ENCODE peak calls at places on chromosomes 13 and 19, in ten cellular contexts. P is aorta; N is trophoblast cell; R is suprapubic skin; K is transverse colon; Z is MM.1S; M is mesendoderm; L is breast epithelium; U is naive thymus-derived CD4-positive, alpha-beta T cell; T is AG04450. W is an unnamed sample.

GRCh38 chr19:40822161-40822560 is 23.2 kb downstream of the EGLN2 start:
- DNase-seq in Z (no peak), T (no peak), R (no peak), P (no peak), N (no peak), K (no peak), L (no peak), U (no peak), M (no peak), W (no peak)

GRCh38 chr13:70568571-70568970 is 460.3 kb upstream of the KLHL1 start:
- DNase-seq in K (no peak), U (no peak), N (peak), Z (peak), R (no peak), M (peak), T (no peak), P (no peak), L (no peak), W (no peak)

GRCh38 chr19:44308011-44308410 is 3.2 kb upstream of the ZNF235 start:
- DNase-seq in R (no peak), U (no peak), N (no peak), Z (no peak), T (no peak), M (no peak), L (no peak), K (no peak), P (no peak), W (no peak)

GRCh38 chr13:59666504-59666903 is 497.2 kb downstream of the DIAPH3 start:
- DNase-seq in K (no peak), N (no peak), M (no peak), P (no peak), Z (no peak), R (no peak), U (no peak), T (no peak), L (no peak), W (no peak)

GRCh38 chr19:6593651-6594416 is 2.9 kb upstream of the CD70 start:
- DNase-seq in M (no peak), T (no peak), L (no peak), K (no peak), P (no peak), N (no peak), R (no peak), U (no peak), Z (no peak), W (no peak)

GRCh38 chr19:16445238-16446107 is 26.3 kb downstream of the EPS15L1 start:
- DNase-seq in M (no peak), Z (peak), P (no peak), L (no peak), R (no peak), K (peak), T (no peak), N (peak), U (no peak), W (no peak)

GRCh38 chr13:98998831-98999634 is 21.2 kb upstream of the DOCK9 start:
- DNase-seq in P (no peak), L (no peak), M (no peak), R (no peak), T (no peak), Z (no peak), N (peak), K (no peak), U (peak), W (no peak)

GRCh38 chr19:45890877-45891276 is 4.9 kb upstream of the IRF2BP1 start:
- DNase-seq in Z (no peak), N (no peak), P (no peak), R (no peak), M (no peak), L (no peak), T (no peak), K (no peak), U (no peak), W (no peak)

DNA sequence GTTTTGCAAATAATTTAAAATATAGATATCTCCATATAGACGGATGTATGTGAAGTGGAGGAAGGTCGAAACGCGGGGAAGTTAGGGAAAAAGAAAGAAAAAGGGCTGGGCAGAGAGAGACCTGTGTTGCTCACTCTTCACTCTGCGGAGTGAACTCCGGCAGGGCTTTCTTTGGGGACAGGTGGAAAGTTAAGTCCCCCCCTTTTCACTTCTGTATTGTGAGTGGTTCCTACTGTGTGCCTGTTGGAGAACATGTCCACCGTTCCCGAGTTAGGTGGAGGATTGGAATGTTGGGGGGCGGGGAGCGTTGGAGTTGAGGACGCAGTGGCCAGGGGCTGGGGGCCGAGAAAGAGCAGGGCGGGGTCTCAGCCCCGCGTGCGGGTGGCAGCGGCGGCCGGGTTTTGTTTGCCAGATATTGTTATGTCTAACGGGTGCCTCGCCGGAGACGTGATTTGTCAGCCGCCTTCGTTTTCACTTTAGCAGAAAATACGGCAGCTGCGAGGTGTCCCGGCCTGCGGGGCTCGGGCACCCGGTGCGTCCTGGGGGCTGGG is 145.0 kb upstream of the ZNF536 start:
- DNase-seq in R (no peak), K (no peak), T (no peak), L (no peak), Z (no peak), M (peak), U (no peak), P (no peak), N (peak), W (no peak)
- H3K27ac ChIP-seq in R (no peak), K (peak), T (no peak), L (no peak), Z (no peak), M (no peak), U (no peak), P (no peak), N (no peak), W (no peak)

DNA sequence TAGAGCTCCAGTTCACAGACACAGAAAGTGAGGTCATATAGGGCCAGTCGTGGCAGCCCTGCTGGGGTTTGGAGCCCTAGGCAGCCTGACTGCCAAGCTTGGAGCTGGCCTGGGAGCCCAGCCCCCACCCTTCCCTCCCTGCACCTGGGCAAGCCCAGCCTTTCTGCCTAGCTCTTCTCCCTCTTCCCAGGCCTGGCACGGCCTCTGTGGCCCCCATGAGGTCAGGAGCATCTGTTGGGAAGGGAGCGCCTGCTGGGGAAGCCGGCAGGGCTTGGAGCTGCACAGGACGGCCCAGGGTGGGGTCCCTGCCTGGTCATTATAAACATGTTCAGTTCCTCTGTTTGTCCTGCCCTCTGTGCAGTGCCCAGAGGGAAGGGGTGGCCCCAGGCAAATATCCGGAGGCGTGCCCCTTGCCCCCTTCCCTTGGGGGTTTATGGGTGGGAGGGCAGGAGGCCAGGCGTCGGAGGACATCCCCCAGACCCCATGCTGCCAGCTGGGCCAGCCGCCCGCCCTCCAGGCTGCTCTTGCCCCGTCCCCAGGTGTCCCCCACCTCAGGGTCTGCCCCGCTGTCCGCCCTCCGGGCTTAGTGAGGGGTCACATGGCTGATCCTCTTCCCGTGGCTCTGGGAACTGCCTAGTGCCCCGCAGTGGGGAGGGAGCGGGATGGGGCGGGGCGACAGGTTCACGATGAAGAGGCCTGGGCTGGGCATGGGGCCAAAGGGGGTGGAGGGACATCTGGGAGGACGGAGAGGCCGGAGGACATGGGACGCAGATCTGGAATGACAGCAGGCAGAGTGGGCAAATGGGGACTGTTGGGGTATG is 30.0 kb upstream of the NCCRP1 start:
- DNase-seq in P (peak), K (peak), L (peak), T (no peak), Z (no peak), N (peak), M (no peak), R (peak), U (no peak), W (no peak)
- H3K27ac ChIP-seq in P (no peak), K (peak), L (peak), T (no peak), Z (no peak), N (peak), M (no peak), R (peak), U (no peak), W (peak)

GRCh38 chr13:76663941-76664340 is 222.3 kb downstream of the KCTD12 start:
- DNase-seq in M (no peak), P (no peak), T (no peak), Z (no peak), R (no peak), K (no peak), U (no peak), N (no peak), L (no peak), W (no peak)
- H3K27ac ChIP-seq in M (no peak), P (no peak), T (no peak), Z (no peak), R (no peak), K (peak), U (no peak), N (no peak), L (no peak), W (no peak)

DNA sequence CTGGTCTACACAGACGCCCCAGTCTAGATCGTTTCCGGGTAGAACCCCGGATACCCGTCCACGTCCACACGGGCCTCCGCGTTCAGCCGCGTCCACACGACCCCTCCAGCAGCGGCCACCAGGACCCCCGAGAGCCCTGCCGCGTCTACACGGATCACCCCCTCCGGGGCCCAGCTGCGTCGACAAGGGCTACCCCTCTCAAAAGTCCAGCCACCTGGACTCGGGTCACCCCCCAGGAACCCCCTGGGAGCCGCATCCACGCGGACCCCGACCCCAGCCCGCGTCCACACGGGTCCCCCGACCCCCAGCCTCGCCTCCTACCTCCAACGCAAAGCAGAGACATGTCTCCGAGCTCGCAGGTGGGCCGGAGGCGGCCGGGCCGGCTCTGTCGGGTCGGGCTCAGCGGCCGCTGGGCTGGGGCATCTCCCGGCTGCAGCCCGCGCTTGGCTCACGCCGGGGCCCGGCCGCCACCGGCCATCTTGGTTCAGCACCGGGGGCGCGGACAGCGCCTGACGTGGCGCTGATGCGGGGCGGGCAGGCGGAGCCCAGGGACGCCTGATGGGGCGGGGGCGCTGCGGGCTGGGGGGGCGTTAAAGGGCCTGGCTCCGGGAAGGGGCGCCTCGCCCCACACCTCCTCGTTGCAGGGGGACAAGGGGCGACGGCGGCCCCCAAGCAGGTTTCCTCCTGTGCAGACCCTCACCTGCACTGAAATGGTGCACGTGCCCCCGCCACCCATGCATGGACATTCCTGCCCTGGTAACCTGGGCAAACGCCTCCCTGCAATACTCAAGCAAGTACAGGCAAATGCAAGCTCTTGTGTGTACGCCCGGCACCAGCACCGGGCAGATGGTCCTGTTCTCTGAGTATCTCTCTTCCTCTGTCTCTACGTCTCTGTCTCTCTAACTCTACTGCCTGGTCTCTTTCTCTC is at the start of gene UNC13A:
- DNase-seq in N (peak), U (peak), K (peak), L (no peak), M (peak), Z (peak), R (no peak), T (no peak), P (peak), W (no peak)
- H3K27ac ChIP-seq in N (no peak), U (no peak), K (no peak), L (no peak), M (no peak), Z (no peak), R (no peak), T (no peak), P (no peak), W (no peak)

GRCh38 chr19:49107625-49108459 is 6.3 kb upstream of the LIN7B start:
- DNase-seq in P (no peak), R (no peak), U (no peak), L (no peak), N (no peak), K (no peak), T (no peak), M (no peak), Z (no peak), W (no peak)

GRCh38 chr19:49104229-49104864 is 9.8 kb upstream of the LIN7B start:
- DNase-seq in U (no peak), L (no peak), Z (no peak), M (no peak), P (no peak), T (no peak), R (no peak), K (no peak), N (no peak), W (no peak)

GRCh38 chr19:49109051-49109450 is 5.1 kb upstream of the LIN7B start:
- DNase-seq in L (no peak), U (no peak), T (no peak), R (no peak), K (no peak), N (no peak), P (no peak), Z (no peak), M (no peak), W (no peak)

GRCh38 chr19:49109569-49110233 is 4.5 kb upstream of the LIN7B start:
- DNase-seq in U (no peak), L (no peak), M (no peak), Z (no peak), P (no peak), T (no peak), K (no peak), N (no peak), R (no peak), W (no peak)

DNA sequence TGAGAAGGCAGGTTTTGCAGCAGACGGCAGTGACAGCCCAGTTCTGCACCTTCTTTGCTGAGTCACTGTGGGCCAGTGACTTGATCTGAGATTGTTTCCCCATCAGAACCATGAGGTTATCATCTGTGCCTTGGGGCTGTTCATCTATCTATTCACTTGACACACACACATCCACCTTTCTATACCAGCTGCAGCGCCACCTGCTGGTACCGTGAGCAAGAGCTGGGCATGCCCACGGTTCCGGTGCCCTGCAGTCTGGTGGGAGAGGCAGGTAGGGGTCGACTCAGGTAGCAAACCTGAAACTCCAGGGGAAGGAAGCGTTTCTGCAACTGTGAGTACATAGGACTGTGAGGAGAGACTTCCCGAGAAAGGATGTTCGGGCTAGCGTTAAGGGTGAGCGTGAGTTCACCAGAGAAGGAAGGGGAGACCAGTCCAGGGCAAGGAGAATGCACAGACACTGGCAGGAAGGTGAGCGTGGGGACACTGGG is 7.5 kb upstream of the LIN7B start:
- DNase-seq in L (no peak), R (no peak), K (peak), P (no peak), Z (peak), U (peak), M (peak), T (no peak), N (peak), W (no peak)
- H3K27ac ChIP-seq in L (no peak), R (no peak), K (no peak), P (no peak), Z (no peak), U (no peak), M (no peak), T (no peak), N (no peak), W (no peak)

DNA sequence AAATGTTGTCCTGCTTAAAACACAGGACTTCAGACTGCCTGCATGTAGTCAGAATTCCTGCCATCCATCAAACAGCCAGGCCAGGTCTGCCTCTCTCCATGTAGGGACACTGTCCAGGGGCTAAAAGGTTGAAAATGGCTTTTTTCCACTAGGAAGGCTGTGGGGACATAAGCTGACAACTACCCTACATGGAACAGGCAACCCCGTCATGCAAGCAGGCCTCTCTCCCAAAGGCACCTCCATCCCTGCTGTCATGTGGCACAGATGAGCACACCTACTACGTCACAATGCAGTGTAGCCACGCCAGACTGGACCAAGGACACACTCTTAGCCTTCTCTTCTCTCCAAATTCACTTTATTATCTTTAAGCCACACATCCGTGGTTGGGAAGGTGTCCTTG is 40.8 kb downstream of the LATS2 start:
- DNase-seq in N (no peak), Z (no peak), P (no peak), K (no peak), U (no peak), T (no peak), M (no peak), L (no peak), R (no peak), W (no peak)
- H3K27ac ChIP-seq in N (no peak), Z (no peak), P (no peak), K (peak), U (no peak), T (peak), M (no peak), L (peak), R (no peak), W (no peak)

DNA sequence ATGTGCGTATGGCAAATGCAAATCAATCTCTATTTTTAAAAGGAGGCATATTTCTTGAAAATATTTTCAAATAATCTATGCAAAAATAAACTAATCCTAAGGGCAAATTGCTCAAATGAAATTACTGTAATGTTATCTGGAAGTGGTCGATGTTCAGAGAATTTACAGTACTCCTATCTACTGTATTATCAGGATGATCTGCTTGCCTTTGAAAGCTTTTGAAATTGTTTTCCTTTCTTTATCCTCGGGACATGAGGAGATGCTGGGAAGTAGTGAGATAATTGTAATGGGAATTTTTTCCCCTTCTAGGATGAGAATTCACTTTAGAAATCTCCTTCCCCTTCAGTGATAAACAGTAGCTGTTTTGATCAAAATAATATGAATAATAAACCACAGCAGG is 577.2 kb upstream of the MIR17HG start:
- DNase-seq in P (no peak), L (no peak), K (no peak), U (no peak), M (peak), Z (no peak), T (no peak), N (no peak), R (no peak), W (no peak)
- H3K27ac ChIP-seq in P (no peak), L (no peak), K (no peak), U (no peak), M (no peak), Z (no peak), T (no peak), N (no peak), R (no peak), W (no peak)

W was measured in epithelial cell of prostate.